ENCODE peak calls at places on chromosomes 4 and X, in eight cellular contexts. U, I, K, L, Q, V, W and S are unnamed samples.

GRCh38 chrX:132216806-132217202 is 2.4 kb downstream of the RAP2C start:
- DNase-seq in V (no peak), L (no peak), W (no peak), Q (no peak), K (no peak), U (no peak), I (no peak), S (no peak)

GRCh38 chrX:56782791-56783449 is 53.9 kb downstream of the NBDY start:
- DNase-seq in W (no peak), L (no peak), U (no peak), I (peak; percentile 57), Q (peak; percentile 51), V (no peak), K (no peak), S (peak; percentile 74)

GRCh38 chr4:7757501-7758443 is 181.9 kb downstream of the AFAP1 start:
- DNase-seq in Q (peak; percentile 28), V (no peak), W (no peak), K (no peak), U (no peak), L (no peak), I (no peak), S (peak; percentile 49)

GRCh38 chrX:65990702-65991101 is 49.2 kb downstream of the VSIG4 start:
- DNase-seq in W (no peak), V (no peak), I (no peak), Q (no peak), U (no peak), K (no peak), L (no peak), S (no peak)

GRCh38 chrX:964831-965416 is 247.5 kb downstream of the CRLF2 start:
- DNase-seq in Q (no peak), U (no peak), W (no peak), K (no peak), V (no peak), I (no peak), L (no peak), S (no peak)

GRCh38 chrX:17546356-17546755 is 171.4 kb downstream of the NHS start:
- DNase-seq in K (no peak), U (no peak), V (no peak), W (no peak), I (no peak), Q (no peak), L (no peak), S (no peak)

GRCh38 chr4:127975121-127975770 is 10.0 kb downstream of the ABHD18 start:
- DNase-seq in U (no peak), Q (no peak), K (peak; percentile 10), L (no peak), W (no peak), I (no peak), V (no peak), S (no peak)

GRCh38 chr4:40458683-40459082 is 123.5 kb downstream of the CHRNA9 start:
- DNase-seq in Q (no peak), L (no peak), U (no peak), W (no peak), I (no peak), V (no peak), K (no peak), S (no peak)

GRCh38 chrX:11944486-11944885 is 186.4 kb downstream of the MSL3 start:
- DNase-seq in L (peak; percentile 3), I (no peak), K (no peak), W (no peak), Q (no peak), V (peak; percentile 11), U (no peak), S (no peak)

GRCh38 chr4:110091426-110091825 is 107.0 kb downstream of the ELOVL6 start:
- DNase-seq in W (no peak), I (no peak), Q (no peak), L (no peak), U (no peak), K (peak; percentile 15), V (no peak), S (no peak)

GRCh38 chrX:27336466-27337091 is 126.6 kb downstream of the PPP4R3C start:
- DNase-seq in V (no peak), L (peak; percentile 30), U (peak; percentile 19), Q (peak; percentile 13), I (no peak), W (no peak), K (no peak), S (no peak)

GRCh38 chr4:6493668-6494304 is 21.4 kb upstream of the PPP2R2C start:
- DNase-seq in I (no peak), W (no peak), U (no peak), K (no peak), V (no peak), L (no peak), Q (no peak), S (no peak)

GRCh38 chrX:118345045-118345400 is 883 bp upstream of the WDR44 start:
- DNase-seq in U (no peak), L (no peak), W (no peak), Q (no peak), I (no peak), K (no peak), V (no peak), S (no peak)

GRCh38 chr4:39450618-39451017 is 8.1 kb downstream of the RPL9 start:
- DNase-seq in W (no peak), V (no peak), I (no peak), K (no peak), U (no peak), L (no peak), Q (no peak), S (no peak)

GRCh38 chrX:6052111-6052745 is 176.4 kb downstream of the NLGN4X start:
- DNase-seq in L (no peak), K (no peak), I (no peak), U (peak; percentile 39), V (no peak), W (no peak), Q (no peak), S (no peak)

GRCh38 chrX:9500584-9500983 is 35.7 kb downstream of the TBL1X start:
- DNase-seq in V (no peak), L (no peak), W (no peak), Q (no peak), K (no peak), I (no peak), U (no peak), S (no peak)

GRCh38 chrX:9503261-9503660 is 38.4 kb downstream of the TBL1X start:
- DNase-seq in W (no peak), L (no peak), I (no peak), K (no peak), Q (no peak), V (no peak), U (no peak), S (no peak)

GRCh38 chrX:9498236-9498635 is 33.4 kb downstream of the TBL1X start:
- DNase-seq in W (no peak), Q (no peak), I (no peak), V (no peak), K (no peak), U (no peak), L (no peak), S (no peak)

GRCh38 chrX:9495496-9495895 is 30.6 kb downstream of the TBL1X start:
- DNase-seq in V (no peak), W (no peak), U (no peak), Q (no peak), L (no peak), I (no peak), K (no peak), S (no peak)

GRCh38 chrX:9501362-9501761 is 36.5 kb downstream of the TBL1X start:
- DNase-seq in Q (no peak), I (no peak), L (no peak), U (no peak), W (no peak), V (no peak), K (no peak), S (no peak)
- TF ChIP-seq CTCF in Q (no peak), I (no peak), L (no peak), U (no peak), W (no peak), V (no peak), K (no peak), S (no peak)

GRCh38 chr4:73315091-73315490 is 56.5 kb upstream of the ANKRD17 start:
- DNase-seq in I (no peak), W (no peak), K (peak; percentile 24), V (no peak), L (no peak), U (no peak), Q (no peak), S (no peak)

GRCh38 chr4:73308286-73308685 is 49.7 kb upstream of the ANKRD17 start:
- DNase-seq in Q (no peak), U (no peak), V (no peak), K (no peak), I (no peak), L (peak; percentile 34), W (no peak), S (no peak)

GRCh38 chr4:73312967-73313366 is 54.4 kb upstream of the ANKRD17 start:
- DNase-seq in K (no peak), W (no peak), I (no peak), L (no peak), V (no peak), Q (no peak), U (no peak), S (no peak)

GRCh38 chr4:73309211-73309610 is 50.6 kb upstream of the ANKRD17 start:
- DNase-seq in K (no peak), I (no peak), Q (no peak), U (no peak), W (no peak), V (no peak), L (no peak), S (no peak)

GRCh38 chr4:73311428-73311827 is 52.8 kb upstream of the ANKRD17 start:
- DNase-seq in W (no peak), K (peak; percentile 11), I (no peak), L (peak; percentile 48), Q (no peak), U (no peak), V (no peak), S (no peak)
- TF ChIP-seq CTCF in W (peak; percentile 60), K (peak; percentile 30), I (peak; percentile 55), L (peak; percentile 85), Q (peak; percentile 53), U (peak; percentile 54), V (peak; percentile 56), S (peak; percentile 90)

DNA sequence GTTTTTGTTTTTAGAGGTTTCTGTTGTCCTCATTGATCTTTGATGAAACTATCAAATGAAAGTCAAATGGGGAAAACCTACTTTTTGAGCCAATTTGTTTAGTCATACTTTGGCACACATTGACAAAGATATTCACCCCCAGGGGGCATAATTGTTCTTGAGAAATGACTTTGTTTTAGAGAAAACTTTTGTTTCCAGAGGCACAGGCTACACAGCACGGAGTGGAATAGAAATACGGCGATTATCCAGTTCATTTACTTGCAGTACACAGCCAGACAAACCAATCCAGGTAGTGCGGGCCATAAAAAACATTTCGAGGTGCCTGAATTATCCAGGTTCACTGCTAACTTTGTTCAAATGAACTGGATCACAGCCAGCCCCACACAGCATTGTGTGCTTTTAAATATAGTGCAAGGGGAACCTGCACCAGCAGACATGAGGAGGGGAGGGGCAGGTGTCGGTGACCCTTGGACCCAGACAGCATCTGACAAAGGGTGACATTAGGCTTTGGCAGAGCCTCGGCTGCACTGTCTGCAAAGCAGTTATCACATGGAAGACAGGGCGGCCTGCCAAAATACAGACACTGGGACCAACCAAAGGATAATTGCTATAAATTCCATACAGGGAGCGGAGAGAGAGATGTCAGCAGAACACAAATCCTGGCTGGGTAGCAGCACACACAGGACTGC is 179.6 kb upstream of the NOCT start:
- DNase-seq in U (no peak), L (no peak), I (peak; percentile 66), W (no peak), K (no peak), Q (no peak), V (no peak), S (no peak)
- TF ChIP-seq CTCF in U (no peak), L (no peak), I (peak; percentile 24), W (no peak), K (no peak), Q (no peak), V (no peak), S (peak; percentile 32)

GRCh38 chrX:39438603-39439602 is 637.6 kb downstream of the MID1IP1 start:
- DNase-seq in V (no peak), Q (no peak), I (no peak), U (no peak), K (no peak), W (no peak), L (no peak), S (no peak)
- TF ChIP-seq CTCF in V (peak; percentile 16), Q (no peak), I (peak; percentile 39), U (no peak), K (peak; percentile 5), W (no peak), L (peak; percentile 25), S (peak; percentile 55)